ENCODE peak calls at places on chromosomes 3 and 15, in seven cellular contexts. T is uterus, M is CD14-positive monocyte, P is foreskin fibroblast, E is GM20000, R is fibroblast of lung, J is heart left ventricle. V is an unnamed sample.

GRCh38 chr3:8660271-8660731 is 15.7 kb upstream of the SSUH2 start:
- DNase-seq in T (no peak), M (no peak), P (no peak), E (no peak), R (peak), J (no peak), V (peak)

GRCh38 chr15:52295421-52295991 is at the start of gene MYO5C:
- DNase-seq in T (peak), M (no peak), P (no peak), E (no peak), R (peak), J (peak), V (peak)

GRCh38 chr3:188465311-188465710 is 311.4 kb downstream of the LPP start:
- DNase-seq in T (no peak), M (no peak), P (no peak), E (no peak), R (peak), J (no peak), V (peak)

GRCh38 chr3:37492977-37493471 is 318.6 kb upstream of the LRRFIP2 start:
- DNase-seq in T (no peak), M (no peak), P (peak), E (no peak), R (no peak), J (no peak), V (no peak)

GRCh38 chr3:134136604-134137003 is 106.9 kb upstream of the SLCO2A1 start:
- DNase-seq in T (no peak), M (no peak), P (no peak), E (no peak), R (no peak), J (no peak), V (no peak)

GRCh38 chr3:104596551-104596950 is 770.2 kb upstream of the ALCAM start:
- DNase-seq in T (no peak), M (no peak), P (peak), E (peak), R (peak), J (no peak), V (peak)

GRCh38 chr3:61808526-61808925 is 247.2 kb downstream of the PTPRG start:
- DNase-seq in T (peak), M (no peak), P (no peak), E (no peak), R (peak), J (peak), V (no peak)

GRCh38 chr3:100260081-100260684 is 609 bp upstream of the TBC1D23 start:
- DNase-seq in T (peak), M (no peak), P (no peak), E (no peak), R (peak), J (peak), V (peak)

GRCh38 chr15:58923696-58924300 is 9.7 kb downstream of the SLTM start:
- DNase-seq in T (no peak), M (no peak), P (no peak), E (no peak), R (no peak), J (no peak), V (no peak)

GRCh38 chr15:74038707-74039655 is 43.4 kb downstream of the GOLGA6A start:
- DNase-seq in T (no peak), M (no peak), P (peak), E (no peak), R (peak), J (no peak), V (peak)

GRCh38 chr3:73255609-73256029 is 194.2 kb downstream of the EBLN2 start:
- DNase-seq in T (peak), M (no peak), P (peak), E (no peak), R (peak), J (no peak), V (peak)

GRCh38 chr3:57896691-57897090 is 111.5 kb upstream of the FLNB start:
- DNase-seq in T (no peak), M (no peak), P (no peak), E (no peak), R (no peak), J (no peak), V (no peak)

GRCh38 chr3:30538787-30539186 is 67.6 kb upstream of the TGFBR2 start:
- DNase-seq in T (no peak), M (no peak), P (peak), E (no peak), R (peak), J (no peak), V (peak)

GRCh38 chr3:128787256-128788253 is 61.6 kb downstream of the RAB7A start:
- DNase-seq in T (no peak), M (peak), P (no peak), E (no peak), R (peak), J (no peak), V (peak)

GRCh38 chr15:55108858-55109518 is 87.8 kb downstream of the RSL24D1 start:
- DNase-seq in T (no peak), M (peak), P (peak), E (peak), R (peak), J (peak), V (no peak)

GRCh38 chr3:159260049-159260662 is 458.3 kb downstream of the MFSD1 start:
- DNase-seq in T (peak), M (no peak), P (peak), E (peak), R (peak), J (peak), V (peak)

GRCh38 chr3:414063-414462 is 217.5 kb downstream of the CHL1 start:
- DNase-seq in T (no peak), M (no peak), P (no peak), E (peak), R (peak), J (no peak), V (peak)
- TF ChIP-seq CTCF in T (no peak), M (peak), P (no peak), E (no peak), R (no peak), J (peak), V (peak)

GRCh38 chr3:10770547-10770946 is 45.5 kb upstream of the SLC6A11 start:
- DNase-seq in T (no peak), M (no peak), P (no peak), E (no peak), R (no peak), J (no peak), V (no peak)

GRCh38 chr3:10770981-10771380 is 45.0 kb upstream of the SLC6A11 start:
- DNase-seq in T (no peak), M (no peak), P (no peak), E (no peak), R (no peak), J (no peak), V (no peak)

GRCh38 chr3:10771486-10772225 is 44.4 kb upstream of the SLC6A11 start:
- DNase-seq in T (no peak), M (no peak), P (no peak), E (no peak), R (no peak), J (no peak), V (no peak)

GRCh38 chr3:10774129-10774670 is 41.8 kb upstream of the SLC6A11 start:
- DNase-seq in T (no peak), M (no peak), P (no peak), E (no peak), R (no peak), J (no peak), V (no peak)

DNA sequence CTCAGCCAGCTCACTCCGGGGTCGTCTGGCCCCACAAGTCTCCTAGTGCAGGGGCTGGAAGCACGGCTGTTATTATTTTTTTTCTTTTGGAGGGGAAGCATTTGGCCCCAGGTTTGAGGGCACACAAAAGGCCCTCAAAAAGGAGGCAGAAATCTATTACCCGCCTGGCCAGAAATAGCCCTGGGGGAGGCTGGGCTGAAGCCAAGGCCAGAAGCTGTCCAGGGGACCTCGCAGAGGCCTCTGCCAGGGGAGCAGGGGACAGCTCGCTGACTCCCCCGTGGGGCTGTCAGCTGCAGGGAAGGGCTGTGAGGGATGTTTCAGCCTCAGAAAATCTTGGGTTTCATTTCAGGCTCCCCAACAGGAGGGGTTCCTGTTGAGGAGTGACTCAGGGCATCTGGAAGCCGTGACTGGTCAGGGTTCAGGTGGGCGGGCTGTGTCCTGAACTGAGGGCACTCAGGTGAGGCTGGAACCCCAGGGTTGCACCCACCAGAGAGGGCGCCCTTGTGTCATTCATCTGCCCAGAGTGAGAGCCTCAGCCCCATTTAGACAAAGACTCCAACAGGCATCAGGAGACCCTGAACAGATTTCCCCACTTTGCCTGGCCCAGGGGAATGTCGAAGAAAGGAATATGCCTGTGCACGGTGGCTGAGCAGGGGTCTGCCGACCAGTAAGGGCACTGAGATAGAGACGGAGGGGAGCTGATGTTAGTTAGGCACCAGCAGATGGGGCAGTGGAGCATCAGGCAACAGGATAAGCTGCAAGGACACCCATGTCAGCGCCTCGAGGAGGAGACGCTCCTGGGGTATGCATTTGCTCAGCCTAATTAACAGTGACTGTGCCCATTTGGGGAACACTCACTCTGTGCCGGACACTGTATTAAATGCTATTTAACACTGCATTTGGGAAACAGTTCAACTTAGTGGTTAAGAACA is 43.5 kb upstream of the SLC6A11 start:
- DNase-seq in T (no peak), M (no peak), P (no peak), E (no peak), R (peak), J (no peak), V (no peak)
- TF ChIP-seq CTCF in T (no peak), M (no peak), P (peak), E (no peak), R (no peak), J (no peak), V (no peak)

GRCh38 chr3:177811111-177811510 is 613.8 kb upstream of the TBL1XR1 start:
- DNase-seq in T (no peak), M (no peak), P (no peak), E (no peak), R (no peak), J (no peak), V (no peak)

GRCh38 chr3:177811835-177812234 is 614.6 kb upstream of the TBL1XR1 start:
- DNase-seq in T (no peak), M (no peak), P (peak), E (no peak), R (no peak), J (no peak), V (no peak)

GRCh38 chr3:177812492-177812891 is 615.2 kb upstream of the TBL1XR1 start:
- DNase-seq in T (no peak), M (no peak), P (no peak), E (no peak), R (no peak), J (no peak), V (no peak)

GRCh38 chr3:177810162-177810623 is 612.9 kb upstream of the TBL1XR1 start:
- DNase-seq in T (no peak), M (no peak), P (peak), E (no peak), R (peak), J (no peak), V (peak)

DNA sequence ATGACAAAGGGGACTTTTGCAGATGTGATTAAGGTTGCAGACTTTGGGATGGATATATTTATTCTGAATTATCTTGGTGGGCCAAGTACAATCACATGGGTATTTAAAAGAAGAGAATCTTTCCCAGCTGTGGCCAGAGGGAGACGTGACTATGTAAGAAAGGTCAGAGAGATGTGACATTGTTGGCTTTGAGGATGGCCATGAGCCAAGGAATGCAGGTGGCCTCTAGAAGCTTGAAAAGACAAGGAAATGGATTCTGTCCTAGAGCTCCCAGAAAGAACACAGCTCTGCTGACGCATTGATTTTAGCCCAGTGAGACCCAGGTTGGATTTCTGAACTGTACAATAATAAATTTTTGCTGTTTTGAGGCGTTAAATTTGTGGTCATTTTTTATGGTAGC is 616.0 kb upstream of the TBL1XR1 start:
- DNase-seq in T (no peak), M (no peak), P (no peak), E (no peak), R (peak), J (peak), V (peak)
- TF ChIP-seq CTCF in T (no peak), M (no peak), P (no peak), E (no peak), R (no peak), J (no peak), V (no peak)

GRCh38 chr15:39886418-39886817 is 33.6 kb downstream of the GPR176 start:
- DNase-seq in T (no peak), M (no peak), P (no peak), E (no peak), R (no peak), J (no peak), V (no peak)

GRCh38 chr15:39888243-39888642 is 31.8 kb downstream of the GPR176 start:
- DNase-seq in T (no peak), M (no peak), P (no peak), E (no peak), R (no peak), J (no peak), V (no peak)

GRCh38 chr15:39888809-39889208 is 31.3 kb downstream of the GPR176 start:
- DNase-seq in T (no peak), M (no peak), P (no peak), E (no peak), R (no peak), J (no peak), V (no peak)

GRCh38 chr15:39887211-39887610 is 32.9 kb downstream of the GPR176 start:
- DNase-seq in T (no peak), M (no peak), P (no peak), E (no peak), R (peak), J (no peak), V (no peak)

DNA sequence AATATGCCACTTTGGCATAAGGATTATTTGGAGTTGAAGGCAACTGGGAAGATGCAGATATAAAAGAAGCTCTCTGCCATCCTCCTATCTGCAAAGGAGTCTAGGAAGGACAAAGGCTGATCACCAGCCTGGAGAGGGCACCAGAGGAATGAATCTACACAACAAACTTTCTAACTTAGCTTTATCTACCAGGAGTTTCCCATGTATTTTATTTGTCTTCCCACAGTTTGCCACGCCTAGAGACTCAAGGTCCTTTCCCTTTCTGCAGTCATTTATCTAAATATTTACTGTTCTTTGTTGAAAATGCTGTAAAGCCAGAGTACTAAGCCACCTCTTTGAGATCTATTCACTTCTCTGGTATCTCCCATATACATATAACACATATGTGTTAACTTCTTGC is 32.2 kb downstream of the GPR176 start:
- DNase-seq in T (no peak), M (no peak), P (peak), E (no peak), R (peak), J (no peak), V (no peak)
- TF ChIP-seq CTCF in T (peak), M (no peak), P (peak), E (no peak), R (peak), J (peak), V (no peak)

GRCh38 chr3:46483799-46484198 is 14.0 kb upstream of the RTP3 start:
- DNase-seq in T (no peak), M (no peak), P (no peak), E (no peak), R (no peak), J (no peak), V (no peak)
- TF ChIP-seq CTCF in T (no peak), M (no peak), P (no peak), E (no peak), R (no peak), J (no peak), V (no peak)

GRCh38 chr3:21484323-21485154 is 266.5 kb downstream of the ZNF385D start:
- DNase-seq in T (peak), M (no peak), P (peak), E (peak), R (peak), J (peak), V (peak)
- TF ChIP-seq CTCF in T (peak), M (no peak), P (peak), E (peak), R (peak), J (peak), V (peak)

GRCh38 chr3:7503431-7503830 is 642.5 kb downstream of the GRM7 start:
- DNase-seq in T (no peak), M (no peak), P (no peak), E (no peak), R (no peak), J (no peak), V (no peak)

GRCh38 chr3:7506606-7507180 is 645.8 kb downstream of the GRM7 start:
- DNase-seq in T (no peak), M (no peak), P (no peak), E (no peak), R (peak), J (no peak), V (peak)

GRCh38 chr3:7508821-7509220 is 647.9 kb downstream of the GRM7 start:
- DNase-seq in T (no peak), M (no peak), P (no peak), E (no peak), R (peak), J (no peak), V (peak)

DNA sequence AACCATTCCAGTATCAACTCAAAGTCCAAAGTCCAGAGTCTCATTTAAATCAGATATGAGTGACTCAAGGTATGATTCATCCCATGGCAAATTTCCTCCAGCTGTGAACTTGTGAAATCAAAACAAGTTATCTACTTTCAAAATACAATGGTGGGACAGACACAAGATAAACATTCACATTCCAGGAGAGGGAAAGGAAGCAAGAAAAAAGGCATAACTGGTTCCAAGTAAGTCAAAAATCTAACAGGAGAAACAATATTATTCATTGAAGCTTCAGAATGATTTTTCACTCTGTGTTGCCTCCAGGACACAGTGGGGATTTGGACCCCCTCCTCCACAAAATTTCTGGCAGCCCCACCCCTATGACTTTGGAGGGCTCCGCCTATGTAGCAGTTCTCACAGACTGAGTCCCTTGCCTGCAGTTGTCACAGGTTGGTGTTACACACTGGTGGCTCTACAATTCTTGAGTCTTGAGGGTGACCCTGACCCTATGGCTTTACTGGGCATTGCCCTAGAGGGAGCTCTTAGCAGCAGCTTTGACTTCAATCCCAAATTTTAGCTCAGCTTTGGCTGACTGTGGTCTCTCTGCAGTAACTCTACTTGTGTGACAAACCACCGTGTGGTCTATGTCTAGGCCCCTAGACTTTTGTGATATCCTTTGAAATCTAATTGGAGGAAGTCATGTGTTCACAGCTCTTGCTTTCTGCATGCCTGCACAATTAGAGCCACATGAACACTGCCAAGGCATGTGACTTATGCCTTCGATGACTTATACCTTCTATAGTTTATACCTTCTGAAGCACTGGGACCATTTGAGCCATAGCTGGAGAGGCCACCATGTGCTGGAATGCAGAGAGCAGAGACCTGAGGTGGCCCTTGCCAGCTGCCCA is 644.2 kb downstream of the GRM7 start:
- DNase-seq in T (no peak), M (no peak), P (peak), E (no peak), R (peak), J (no peak), V (peak)
- TF ChIP-seq CTCF in T (no peak), M (no peak), P (no peak), E (no peak), R (no peak), J (no peak), V (peak)

GRCh38 chr3:151210676-151211381 is 7.8 kb upstream of the GPR171 start:
- DNase-seq in T (no peak), M (no peak), P (no peak), E (peak), R (no peak), J (no peak), V (no peak)
- TF ChIP-seq CTCF in T (no peak), M (peak), P (no peak), E (no peak), R (no peak), J (no peak), V (peak)

GRCh38 chr15:48084759-48085420 is 35.9 kb upstream of the SLC24A5 start:
- DNase-seq in T (no peak), M (no peak), P (peak), E (peak), R (peak), J (no peak), V (peak)
- TF ChIP-seq CTCF in T (no peak), M (no peak), P (peak), E (no peak), R (peak), J (peak), V (peak)

GRCh38 chr3:39166134-39166710 is 12.8 kb upstream of the CSRNP1 start:
- DNase-seq in T (no peak), M (no peak), P (peak), E (no peak), R (peak), J (no peak), V (peak)
- TF ChIP-seq CTCF in T (no peak), M (no peak), P (no peak), E (no peak), R (no peak), J (no peak), V (no peak)